ENCODE peak calls at places on chromosomes 5 and 9, in four cellular contexts. Y is T1000; S is activated naive CD8-positive, alpha-beta T cell treated with anti-CD3 and anti-CD28 coated beads, Interleukin-2, amount 50 U/mL, for 24 hours; H is activated T-helper 2 cell treated with anti-CD3 and anti-CD28 coated beads, Interferon-gamma antibody, Interleukin-2, Interleukin-4, amounts not matched to agents 10 μg/mL and 5 μg/mL and 100 μg/mL, durations not matched to agents 14 hours and 24 hours and 36 hours. V is an unnamed sample.

GRCh38 chr5:101024299-101024698 is 121.2 kb upstream of the ST8SIA4 start:
- DNase-seq in H (no peak), S (no peak), Y (no peak), V (no peak)

GRCh38 chr5:156423597-156423996 is 96.6 kb downstream of the SGCD start:
- DNase-seq in S (no peak), H (no peak), Y (no peak), V (no peak)

GRCh38 chr9:137986268-137987099 is 108.9 kb downstream of the CACNA1B start:
- DNase-seq in H (no peak), S (no peak), Y (no peak), V (no peak)

GRCh38 chr9:37144762-37145161 is 24.4 kb downstream of the ZCCHC7 start:
- DNase-seq in S (no peak), Y (no peak), H (no peak), V (no peak)

GRCh38 chr5:51544386-51544785 is 161.1 kb downstream of the ISL1 start:
- DNase-seq in Y (no peak), S (no peak), H (no peak), V (no peak)

GRCh38 chr9:136354592-136355085 is 8.9 kb downstream of the DNLZ start:
- DNase-seq in S (no peak), H (no peak), Y (peak; percentile 18), V (no peak)

GRCh38 chr5:15634771-15635347 is 134.9 kb downstream of the FBXL7 start:
- DNase-seq in H (no peak), S (no peak), Y (no peak), V (no peak)

GRCh38 chr9:76624381-76625048 is 139.7 kb upstream of the PCA3 start:
- DNase-seq in H (no peak), S (no peak), Y (no peak), V (no peak)

GRCh38 chr9:81083821-81084512 is 605.4 kb downstream of the TLE1 start:
- DNase-seq in H (no peak), S (no peak), Y (peak; percentile 23), V (no peak)

GRCh38 chr5:126888180-126888579 is 111.2 kb downstream of the LMNB1 start:
- DNase-seq in S (no peak), Y (no peak), H (no peak), V (no peak)

GRCh38 chr9:133539434-133539833 is 4.9 kb downstream of the ADAMTSL2 start:
- DNase-seq in S (no peak), Y (no peak), H (no peak), V (no peak)

GRCh38 chr5:173515526-173515925 is 100.9 kb downstream of the BOD1 start:
- DNase-seq in S (no peak), Y (peak; percentile 12), H (no peak), V (no peak)

GRCh38 chr5:112738180-112738560 is 485 bp downstream of the APC start:
- DNase-seq in S (no peak), Y (no peak), H (no peak), V (no peak)

GRCh38 chr5:80206282-80206681 is 49.6 kb downstream of the SERINC5 start:
- DNase-seq in S (no peak), Y (no peak), H (no peak), V (no peak)

GRCh38 chr5:103223031-103223955 is 35.3 kb upstream of the MACIR start:
- DNase-seq in S (no peak), Y (no peak), H (no peak), V (no peak)

GRCh38 chr5:143200781-143201398 is 202.6 kb downstream of the NR3C1 start:
- DNase-seq in H (no peak), S (no peak), Y (no peak), V (peak; percentile 88)

GRCh38 chr9:33193818-33194217 is 26.7 kb upstream of the B4GALT1 start:
- DNase-seq in Y (no peak), S (no peak), H (no peak), V (peak; percentile 75)

GRCh38 chr5:131640043-131640856 is 5.2 kb upstream of the RAPGEF6 start:
- DNase-seq in S (peak; percentile 49), H (no peak), Y (no peak), V (no peak)

GRCh38 chr9:121310571-121310970 is 42.6 kb downstream of the GSN start:
- DNase-seq in Y (no peak), S (no peak), H (no peak), V (no peak)

GRCh38 chr9:121272401-121272948 is 4.5 kb downstream of the GSN start:
- DNase-seq in S (no peak), H (no peak), Y (no peak), V (no peak)

GRCh38 chr9:35689601-35690446 is at the start of gene TPM2:
- DNase-seq in H (no peak), Y (no peak), S (no peak), V (no peak)

GRCh38 chr9:83937861-83938455 is 16.7 kb upstream of the KIF27 start:
- DNase-seq in S (no peak), Y (peak; percentile 26), H (peak; percentile 23), V (no peak)

GRCh38 chr5:179816401-179817070 is 4.2 kb upstream of the SQSTM1 start:
- DNase-seq in Y (no peak), H (no peak), S (no peak), V (no peak)

GRCh38 chr5:132383984-132384383 is 14.5 kb downstream of the SLC22A5 start:
- DNase-seq in S (no peak), Y (no peak), H (no peak), V (no peak)

GRCh38 chr5:35136386-35136785 is 88.6 kb upstream of the AGXT2 start:
- DNase-seq in S (no peak), Y (peak; percentile 89), H (no peak), V (peak; percentile 35)

GRCh38 chr9:19102631-19103345 is at the start of gene HAUS6:
- DNase-seq in H (peak; percentile 94), Y (peak; percentile 75), S (peak; percentile 91), V (peak; percentile 80)

GRCh38 chr5:65034029-65034781 is 265.5 kb downstream of the CWC27 start:
- DNase-seq in H (no peak), Y (no peak), S (no peak), V (no peak)

V was measured in keratinocyte.